ENCODE peak calls at places on chromosome X, in six cellular contexts. One of them, this sample, is unnamed. For H3K4me1, the result is how much of the 10 kb centered on the place peaks cover.

GRCh38 chrX:133413218-133413925 is 1.9 kb downstream of the GPC4 start:
- DNase-seq in psoas muscle: peak
- DNase-seq in ovary: peak
- DNase-seq in naive thymus-derived CD4-positive, alpha-beta T cell: no peak
- DNase-seq in right cardiac atrium: peak
- DNase-seq in IMR-90: no peak
- DNase-seq in this sample: no peak

GRCh38 chrX:119692241-119693031 is 532 bp downstream of the SEPTIN6 start:
- DNase-seq in psoas muscle: peak
- DNase-seq in ovary: peak
- DNase-seq in naive thymus-derived CD4-positive, alpha-beta T cell: peak
- DNase-seq in right cardiac atrium: peak
- DNase-seq in IMR-90: peak
- DNase-seq in this sample: no peak

GRCh38 chrX:153794897-153795816 is 689 bp downstream of the SSR4 start:
- DNase-seq in psoas muscle: no peak
- DNase-seq in ovary: no peak
- DNase-seq in naive thymus-derived CD4-positive, alpha-beta T cell: peak
- DNase-seq in right cardiac atrium: no peak
- DNase-seq in IMR-90: no peak
- DNase-seq in this sample: peak

GRCh38 chrX:30488092-30488491 is 89.5 kb downstream of the TASL start:
- DNase-seq in psoas muscle: no peak
- DNase-seq in ovary: no peak
- DNase-seq in naive thymus-derived CD4-positive, alpha-beta T cell: no peak
- DNase-seq in right cardiac atrium: no peak
- DNase-seq in IMR-90: peak
- DNase-seq in this sample: no peak

GRCh38 chrX:9627827-9628406 is 137.7 kb downstream of the GPR143 start:
- DNase-seq in psoas muscle: no peak
- DNase-seq in ovary: no peak
- DNase-seq in naive thymus-derived CD4-positive, alpha-beta T cell: no peak
- DNase-seq in right cardiac atrium: no peak
- DNase-seq in IMR-90: peak
- DNase-seq in this sample: no peak

GRCh38 chrX:65690057-65690855 is 22.8 kb downstream of the MSN start:
- DNase-seq in psoas muscle: peak
- DNase-seq in ovary: no peak
- DNase-seq in naive thymus-derived CD4-positive, alpha-beta T cell: no peak
- DNase-seq in right cardiac atrium: peak
- DNase-seq in IMR-90: peak
- DNase-seq in this sample: no peak

GRCh38 chrX:71245159-71245558 is 8.8 kb downstream of the ZMYM3 start:
- DNase-seq in psoas muscle: no peak
- DNase-seq in ovary: no peak
- DNase-seq in naive thymus-derived CD4-positive, alpha-beta T cell: no peak
- DNase-seq in right cardiac atrium: no peak
- DNase-seq in IMR-90: no peak
- DNase-seq in this sample: no peak

GRCh38 chrX:101219840-101220191 is 230 bp downstream of the DRP2 start:
- DNase-seq in psoas muscle: no peak
- DNase-seq in ovary: no peak
- DNase-seq in naive thymus-derived CD4-positive, alpha-beta T cell: no peak
- DNase-seq in right cardiac atrium: no peak
- DNase-seq in IMR-90: peak
- DNase-seq in this sample: no peak

GRCh38 chrX:24229400-24229879 is 79.9 kb downstream of the ZFX start:
- DNase-seq in psoas muscle: no peak
- DNase-seq in ovary: no peak
- DNase-seq in naive thymus-derived CD4-positive, alpha-beta T cell: no peak
- DNase-seq in right cardiac atrium: no peak
- DNase-seq in IMR-90: no peak
- DNase-seq in this sample: no peak

GRCh38 chrX:155966876-155967275 is 30.6 kb upstream of the IL9R start:
- DNase-seq in psoas muscle: no peak
- DNase-seq in ovary: no peak
- DNase-seq in naive thymus-derived CD4-positive, alpha-beta T cell: no peak
- DNase-seq in right cardiac atrium: no peak
- DNase-seq in IMR-90: no peak
- DNase-seq in this sample: no peak

GRCh38 chrX:65652098-65652497 is 15.4 kb upstream of the MSN start:
- DNase-seq in psoas muscle: no peak
- DNase-seq in ovary: no peak
- DNase-seq in naive thymus-derived CD4-positive, alpha-beta T cell: no peak
- DNase-seq in right cardiac atrium: no peak
- DNase-seq in IMR-90: no peak
- DNase-seq in this sample: no peak

GRCh38 chrX:47358387-47359065 is 11.9 kb upstream of the ZNF157 start:
- DNase-seq in psoas muscle: no peak
- DNase-seq in ovary: no peak
- DNase-seq in naive thymus-derived CD4-positive, alpha-beta T cell: peak
- DNase-seq in right cardiac atrium: no peak
- DNase-seq in IMR-90: no peak
- DNase-seq in this sample: no peak

GRCh38 chrX:24376403-24376802 is 16.0 kb downstream of the SUPT20HL1 start:
- DNase-seq in psoas muscle: no peak
- DNase-seq in ovary: no peak
- DNase-seq in naive thymus-derived CD4-positive, alpha-beta T cell: no peak
- DNase-seq in right cardiac atrium: no peak
- DNase-seq in IMR-90: no peak
- DNase-seq in this sample: no peak

GRCh38 chrX:2901367-2902036 is 27.6 kb downstream of the ARSD start:
- DNase-seq in psoas muscle: no peak
- DNase-seq in ovary: no peak
- DNase-seq in naive thymus-derived CD4-positive, alpha-beta T cell: no peak
- DNase-seq in right cardiac atrium: no peak
- DNase-seq in IMR-90: peak
- DNase-seq in this sample: no peak

GRCh38 chrX:12814434-12814833 is 23.2 kb downstream of the PRPS2 start:
- DNase-seq in psoas muscle: no peak
- DNase-seq in ovary: no peak
- DNase-seq in naive thymus-derived CD4-positive, alpha-beta T cell: peak
- DNase-seq in right cardiac atrium: no peak
- DNase-seq in IMR-90: peak
- DNase-seq in this sample: no peak

GRCh38 chrX:153969125-153969903 is 2.3 kb downstream of the HCFC1 start:
- DNase-seq in psoas muscle: no peak
- DNase-seq in ovary: peak
- DNase-seq in naive thymus-derived CD4-positive, alpha-beta T cell: no peak
- DNase-seq in right cardiac atrium: no peak
- DNase-seq in IMR-90: no peak
- DNase-seq in this sample: no peak

GRCh38 chrX:31590581-31591113 is 518.8 kb upstream of the FTHL17 start:
- DNase-seq in psoas muscle: no peak
- DNase-seq in ovary: no peak
- DNase-seq in naive thymus-derived CD4-positive, alpha-beta T cell: no peak
- DNase-seq in right cardiac atrium: no peak
- DNase-seq in IMR-90: peak
- DNase-seq in this sample: no peak

GRCh38 chrX:131633285-131633917 is 89.5 kb downstream of the OR13H1 start:
- DNase-seq in psoas muscle: no peak
- DNase-seq in ovary: peak
- DNase-seq in naive thymus-derived CD4-positive, alpha-beta T cell: peak
- DNase-seq in right cardiac atrium: no peak
- DNase-seq in IMR-90: peak
- DNase-seq in this sample: no peak

GRCh38 chrX:41542151-41542935 is 95.2 kb downstream of the NYX start:
- DNase-seq in psoas muscle: no peak
- DNase-seq in ovary: no peak
- DNase-seq in naive thymus-derived CD4-positive, alpha-beta T cell: no peak
- DNase-seq in right cardiac atrium: no peak
- DNase-seq in IMR-90: peak
- DNase-seq in this sample: no peak

GRCh38 chrX:39729834-39730670 is 367.7 kb downstream of the BCOR start:
- DNase-seq in psoas muscle: no peak
- DNase-seq in ovary: no peak
- DNase-seq in naive thymus-derived CD4-positive, alpha-beta T cell: no peak
- DNase-seq in right cardiac atrium: peak
- DNase-seq in IMR-90: no peak
- DNase-seq in this sample: no peak

GRCh38 chrX:39730671-39731389 is 366.9 kb downstream of the BCOR start:
- DNase-seq in psoas muscle: peak
- DNase-seq in ovary: peak
- DNase-seq in naive thymus-derived CD4-positive, alpha-beta T cell: peak
- DNase-seq in right cardiac atrium: peak
- DNase-seq in IMR-90: peak
- DNase-seq in this sample: peak

GRCh38 chrX:39728852-39729587 is 368.7 kb downstream of the BCOR start:
- DNase-seq in psoas muscle: no peak
- DNase-seq in ovary: no peak
- DNase-seq in naive thymus-derived CD4-positive, alpha-beta T cell: no peak
- DNase-seq in right cardiac atrium: no peak
- DNase-seq in IMR-90: no peak
- DNase-seq in this sample: no peak

GRCh38 chrX:39731735-39732134 is 366.0 kb downstream of the BCOR start:
- DNase-seq in psoas muscle: no peak
- DNase-seq in ovary: no peak
- DNase-seq in naive thymus-derived CD4-positive, alpha-beta T cell: no peak
- DNase-seq in right cardiac atrium: peak
- DNase-seq in IMR-90: no peak
- DNase-seq in this sample: no peak

GRCh38 chrX:39731390-39731680 is 366.4 kb downstream of the BCOR start:
- DNase-seq in psoas muscle: no peak
- DNase-seq in ovary: no peak
- DNase-seq in naive thymus-derived CD4-positive, alpha-beta T cell: no peak
- DNase-seq in right cardiac atrium: no peak
- DNase-seq in IMR-90: no peak
- DNase-seq in this sample: no peak
- H3K4me1 ChIP-seq in psoas muscle: under half
- H3K4me1 ChIP-seq in ovary: under half
- H3K4me1 ChIP-seq in naive thymus-derived CD4-positive, alpha-beta T cell: under half
- H3K4me1 ChIP-seq in right cardiac atrium: under half
- H3K4me1 ChIP-seq in IMR-90: under half
- H3K4me1 ChIP-seq in this sample: under half

GRCh38 chrX:69101655-69102251 is 63.5 kb downstream of the PJA1 start:
- DNase-seq in psoas muscle: no peak
- DNase-seq in ovary: no peak
- DNase-seq in naive thymus-derived CD4-positive, alpha-beta T cell: no peak
- DNase-seq in right cardiac atrium: no peak
- DNase-seq in IMR-90: no peak
- DNase-seq in this sample: no peak
- H3K4me1 ChIP-seq in psoas muscle: under half
- H3K4me1 ChIP-seq in ovary: under half
- H3K4me1 ChIP-seq in naive thymus-derived CD4-positive, alpha-beta T cell: under half
- H3K4me1 ChIP-seq in right cardiac atrium: under half
- H3K4me1 ChIP-seq in IMR-90: under half
- H3K4me1 ChIP-seq in this sample: under half

GRCh38 chrX:45760187-45760742 is 559.6 kb upstream of the DIPK2B start:
- DNase-seq in psoas muscle: no peak
- DNase-seq in ovary: no peak
- DNase-seq in naive thymus-derived CD4-positive, alpha-beta T cell: no peak
- DNase-seq in right cardiac atrium: no peak
- DNase-seq in IMR-90: no peak
- DNase-seq in this sample: no peak
- H3K4me1 ChIP-seq in psoas muscle: under half
- H3K4me1 ChIP-seq in ovary: under half
- H3K4me1 ChIP-seq in naive thymus-derived CD4-positive, alpha-beta T cell: under half
- H3K4me1 ChIP-seq in right cardiac atrium: under half
- H3K4me1 ChIP-seq in IMR-90: under half
- H3K4me1 ChIP-seq in this sample: under half

DNA sequence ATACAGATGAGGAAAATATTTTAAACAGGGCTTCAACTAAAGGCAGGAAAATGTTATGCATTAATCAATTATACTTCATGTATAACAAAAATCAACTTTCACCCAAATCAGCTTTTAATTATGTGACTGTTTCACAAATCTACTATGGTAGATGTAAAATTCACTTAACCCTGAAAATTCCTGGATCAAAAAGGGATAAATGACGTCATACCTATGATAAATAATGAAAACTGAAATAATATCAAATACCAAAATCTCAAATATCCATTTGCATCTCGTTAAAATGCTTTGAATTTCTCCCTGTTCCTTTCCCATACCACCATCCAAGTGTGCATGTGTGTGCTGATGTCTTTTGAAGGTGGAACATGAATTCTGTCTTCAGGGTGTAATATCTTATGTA is 11.5 kb downstream of the S100G start:
- DNase-seq in psoas muscle: no peak
- DNase-seq in ovary: no peak
- DNase-seq in naive thymus-derived CD4-positive, alpha-beta T cell: no peak
- DNase-seq in right cardiac atrium: no peak
- DNase-seq in IMR-90: no peak
- DNase-seq in this sample: no peak
- H3K4me1 ChIP-seq in psoas muscle: under half
- H3K4me1 ChIP-seq in ovary: under half
- H3K4me1 ChIP-seq in naive thymus-derived CD4-positive, alpha-beta T cell: under half
- H3K4me1 ChIP-seq in right cardiac atrium: under half
- H3K4me1 ChIP-seq in IMR-90: under half
- H3K4me1 ChIP-seq in this sample: under half

This sample was measured in suprapubic skin.